ENCODE peak calls at places on chromosomes 6 and 20, in nine cellular contexts. Q is RWPE1, E is mammary epithelial cell, H is kidney, G is endothelial cell, P is GM23338, L is uterus, W is K562, J is fibroblast of lung. A is an unnamed sample.

GRCh38 chr20:9235518-9235917 is 166.6 kb downstream of the PLCB4 start:
- DNase-seq in Q (peak), E (peak), H (no peak), G (no peak), P (no peak), L (no peak), W (no peak), J (peak), A (peak)

GRCh38 chr20:49880177-49880576 is 35.2 kb downstream of the SPATA2 start:
- DNase-seq in Q (no peak), E (no peak), H (no peak), G (no peak), P (no peak), L (no peak), W (no peak), J (peak), A (no peak)

GRCh38 chr20:12049125-12049524 is 131.4 kb downstream of the BTBD3 start:
- DNase-seq in Q (no peak), E (no peak), H (no peak), G (no peak), P (no peak), L (no peak), W (no peak), J (peak), A (no peak)

GRCh38 chr6:130033999-130034814 is 15.8 kb downstream of the L3MBTL3 start:
- DNase-seq in Q (no peak), E (peak), H (no peak), G (no peak), P (no peak), L (peak), W (peak), J (peak), A (peak)

GRCh38 chr6:12395898-12396297 is 105.7 kb downstream of the EDN1 start:
- DNase-seq in Q (no peak), E (no peak), H (no peak), G (no peak), P (no peak), L (no peak), W (no peak), J (no peak), A (no peak)

GRCh38 chr6:11535801-11536230 is 1.7 kb upstream of the TMEM170B start:
- DNase-seq in Q (peak), E (peak), H (no peak), G (peak), P (no peak), L (no peak), W (no peak), J (peak), A (peak)

GRCh38 chr6:25404693-25405169 is 125.6 kb downstream of the CARMIL1 start:
- DNase-seq in Q (no peak), E (no peak), H (no peak), G (no peak), P (no peak), L (no peak), W (no peak), J (no peak), A (peak)

GRCh38 chr20:57869291-57869950 is 159.6 kb upstream of the PMEPA1 start:
- DNase-seq in Q (no peak), E (no peak), H (no peak), G (no peak), P (no peak), L (no peak), W (no peak), J (no peak), A (no peak)

GRCh38 chr6:143806282-143807102 is 36.6 kb upstream of the LTV1 start:
- DNase-seq in Q (no peak), E (peak), H (no peak), G (no peak), P (no peak), L (no peak), W (peak), J (peak), A (peak)

GRCh38 chr6:34196116-34196832 is 40.4 kb upstream of the HMGA1 start:
- DNase-seq in Q (peak), E (peak), H (peak), G (peak), P (peak), L (peak), W (peak), J (peak), A (peak)

GRCh38 chr6:89311853-89312531 is 3.1 kb downstream of the GABRR2 start:
- DNase-seq in Q (peak), E (no peak), H (peak), G (peak), P (peak), L (peak), W (no peak), J (peak), A (peak)
- TF ChIP-seq CTCF in Q (peak), E (peak), H (no peak), G (no peak), P (peak), L (peak), W (peak), J (peak), A (peak)

DNA sequence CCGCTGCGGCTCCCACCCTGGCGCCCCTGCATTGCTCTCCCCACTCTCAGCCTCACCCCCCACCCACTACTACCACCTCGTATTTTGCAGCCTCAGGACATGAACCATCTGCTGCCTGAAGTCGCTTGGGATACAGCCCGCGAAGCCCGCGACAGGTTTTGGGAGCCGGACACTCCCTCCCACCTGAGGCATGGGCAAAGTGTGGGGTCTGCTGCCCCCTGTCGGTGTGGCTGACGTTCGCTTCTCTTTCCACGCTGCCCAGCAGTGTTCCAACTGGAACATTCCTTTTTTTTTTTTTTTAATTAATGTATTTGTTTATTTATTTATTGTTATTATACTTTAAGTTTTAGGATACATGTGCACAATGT is 15.3 kb upstream of the LPA start:
- DNase-seq in Q (no peak), E (no peak), H (no peak), G (peak), P (peak), L (no peak), W (peak), J (no peak), A (no peak)
- TF ChIP-seq CTCF in Q (no peak), E (no peak), H (peak), G (peak), P (peak), L (no peak), W (peak), J (no peak), A (no peak)

GRCh38 chr20:3046677-3047462 is 1.0 kb downstream of the MRPS26 start:
- DNase-seq in Q (peak), E (peak), H (no peak), G (no peak), P (peak), L (no peak), W (no peak), J (no peak), A (peak)

GRCh38 chr20:3047486-3048419 is 1.9 kb downstream of the MRPS26 start:
- DNase-seq in Q (no peak), E (no peak), H (no peak), G (no peak), P (no peak), L (no peak), W (no peak), J (no peak), A (no peak)

GRCh38 chr20:3045816-3046676 is at the start of gene MRPS26:
- DNase-seq in Q (peak), E (peak), H (peak), G (peak), P (peak), L (peak), W (peak), J (peak), A (peak)

GRCh38 chr20:3051385-3052019 is 5.7 kb downstream of the MRPS26 start:
- DNase-seq in Q (no peak), E (no peak), H (no peak), G (no peak), P (no peak), L (no peak), W (no peak), J (no peak), A (no peak)
- TF ChIP-seq CTCF in Q (no peak), E (peak), H (no peak), G (no peak), P (no peak), L (no peak), W (no peak), J (no peak), A (no peak)

GRCh38 chr6:169963581-169964297 is 212.3 kb downstream of the ERMARD start:
- DNase-seq in Q (no peak), E (no peak), H (peak), G (no peak), P (no peak), L (no peak), W (no peak), J (no peak), A (no peak)

GRCh38 chr6:169962604-169963469 is 211.4 kb downstream of the ERMARD start:
- DNase-seq in Q (no peak), E (no peak), H (peak), G (no peak), P (no peak), L (no peak), W (no peak), J (no peak), A (no peak)

GRCh38 chr6:169960531-169960890 is 209.1 kb downstream of the ERMARD start:
- DNase-seq in Q (no peak), E (no peak), H (peak), G (no peak), P (no peak), L (no peak), W (no peak), J (no peak), A (no peak)

GRCh38 chr6:169960891-169961611 is 209.6 kb downstream of the ERMARD start:
- DNase-seq in Q (no peak), E (no peak), H (peak), G (no peak), P (no peak), L (peak), W (no peak), J (no peak), A (no peak)

DNA sequence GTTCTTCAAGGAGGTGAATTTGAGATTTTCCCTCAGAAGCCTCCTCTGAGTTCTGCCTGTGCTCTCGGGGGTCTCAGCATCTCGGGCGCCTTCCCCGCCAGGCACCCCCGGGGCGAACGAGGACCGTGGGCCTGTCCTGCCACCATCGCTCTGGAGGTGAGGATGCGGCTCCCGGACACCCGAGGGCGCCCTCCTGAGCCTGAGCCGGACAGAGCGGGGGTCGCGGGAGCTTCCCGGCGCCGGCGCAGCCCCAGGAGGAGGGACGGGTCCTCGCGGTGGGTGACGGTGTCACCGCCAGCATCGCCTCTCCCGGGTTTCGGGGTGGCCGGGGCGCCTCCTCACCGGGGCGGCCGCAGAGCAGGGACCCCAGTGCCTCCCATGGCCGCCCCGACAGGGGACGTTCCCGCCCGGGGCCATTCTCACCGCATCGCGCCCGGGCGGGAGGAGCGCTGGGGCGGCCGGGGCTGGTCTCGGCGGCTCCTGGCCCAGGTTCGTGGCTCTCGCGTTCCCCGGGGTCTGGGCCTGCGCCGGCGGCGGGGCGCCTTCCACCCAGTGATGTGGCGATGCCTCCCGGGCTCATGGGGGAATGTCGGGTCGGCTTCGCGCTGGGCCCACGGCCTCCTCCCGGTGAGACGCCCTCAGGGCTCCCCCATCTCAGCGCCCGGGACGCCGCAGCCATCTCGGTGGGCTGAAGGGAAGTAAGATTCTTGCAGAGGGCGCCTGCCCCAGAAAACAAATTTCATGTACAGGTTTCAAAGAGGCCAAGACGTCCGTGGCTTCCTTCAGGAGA is 210.5 kb downstream of the ERMARD start:
- DNase-seq in Q (no peak), E (no peak), H (peak), G (peak), P (peak), L (peak), W (no peak), J (no peak), A (no peak)
- TF ChIP-seq CTCF in Q (no peak), E (no peak), H (no peak), G (peak), P (peak), L (peak), W (no peak), J (no peak), A (no peak)

GRCh38 chr6:85775883-85776282 is 133.2 kb upstream of the SYNCRIP start:
- DNase-seq in Q (no peak), E (no peak), H (no peak), G (no peak), P (no peak), L (no peak), W (no peak), J (no peak), A (peak)
- TF ChIP-seq CTCF in Q (no peak), E (no peak), H (no peak), G (no peak), P (no peak), L (no peak), W (no peak), J (no peak), A (no peak)

GRCh38 chr20:52039746-52040145 is 151.8 kb downstream of the ZFP64 start:
- DNase-seq in Q (no peak), E (no peak), H (no peak), G (no peak), P (no peak), L (no peak), W (no peak), J (no peak), A (no peak)
- TF ChIP-seq CTCF in Q (no peak), E (no peak), H (no peak), G (no peak), P (no peak), L (no peak), W (no peak), J (no peak), A (no peak)

A was measured in MCF 10A.